ENCODE peak calls at places on chromosomes 16 and 17, in four cellular contexts. C is K562, E is HepG2, U is HCT116. M is an unnamed sample.

GRCh38 chr16:89364603-89365002 is 125.8 kb downstream of the ANKRD11 start:
- DNase-seq in C (peak), E (no peak), U (no peak), M (no peak)

GRCh38 chr17:82033359-82034085 is 2.0 kb downstream of the RAC3 start:
- DNase-seq in C (no peak), E (no peak), U (no peak), M (no peak)

GRCh38 chr16:57462209-57462977 is at the start of gene POLR2C:
- DNase-seq in C (peak), E (peak), U (peak), M (peak)

GRCh38 chr17:21049457-21049856 is 6.6 kb upstream of the USP22 start:
- DNase-seq in C (no peak), E (no peak), U (no peak), M (no peak)

GRCh38 chr17:55577011-55577586 is 65.8 kb upstream of the SMIM36 start:
- DNase-seq in C (peak), E (no peak), U (no peak), M (no peak)

GRCh38 chr17:751269-752001 is 629 bp downstream of the GEMIN4 start:
- DNase-seq in C (peak), E (no peak), U (no peak), M (no peak)

GRCh38 chr17:15738066-15738465 is 6.0 kb downstream of the TBC1D26 start:
- DNase-seq in C (no peak), E (no peak), U (no peak), M (no peak)

GRCh38 chr16:27839419-27839818 is 224.1 kb downstream of the GSG1L start:
- DNase-seq in C (peak), E (no peak), U (no peak), M (no peak)

GRCh38 chr17:40617678-40618240 is 29.9 kb downstream of the SMARCE1 start:
- DNase-seq in C (no peak), E (peak), U (no peak), M (no peak)

GRCh38 chr16:55406651-55407050 is 72.3 kb upstream of the MMP2 start:
- DNase-seq in C (no peak), E (no peak), U (no peak), M (no peak)

GRCh38 chr16:53817117-53817516 is 113.2 kb downstream of the FTO start:
- DNase-seq in C (no peak), E (no peak), U (peak), M (peak)

GRCh38 chr16:88468289-88469129 is 15.4 kb downstream of the ZFPM1 start:
- DNase-seq in C (peak), E (peak), U (peak), M (no peak)

GRCh38 chr17:11548398-11548797 is 49.9 kb upstream of the DNAH9 start:
- DNase-seq in C (no peak), E (no peak), U (no peak), M (no peak)

GRCh38 chr17:7684856-7685532 is 2.3 kb downstream of the TP53 start:
- DNase-seq in C (no peak), E (no peak), U (no peak), M (no peak)

GRCh38 chr16:58462089-58462488 is 37.9 kb upstream of the NDRG4 start:
- DNase-seq in C (no peak), E (no peak), U (no peak), M (no peak)

GRCh38 chr16:23244122-23244521 is 58.0 kb upstream of the SCNN1B start:
- DNase-seq in C (peak), E (no peak), U (no peak), M (no peak)

GRCh38 chr16:12381662-12382061 is 405.1 kb downstream of the SNX29 start:
- DNase-seq in C (no peak), E (no peak), U (no peak), M (no peak)

GRCh38 chr16:4142268-4142667 is 26.0 kb upstream of the ADCY9 start:
- DNase-seq in C (no peak), E (no peak), U (no peak), M (no peak)

GRCh38 chr16:87063543-87063942 is 253.6 kb downstream of the C16orf95 start:
- DNase-seq in C (no peak), E (no peak), U (no peak), M (no peak)

GRCh38 chr16:4316103-4316731 is 350 bp downstream of the GLIS2 start:
- DNase-seq in C (peak), E (no peak), U (no peak), M (no peak)

GRCh38 chr17:73163043-73163442 is 1.8 kb upstream of the SSTR2 start:
- DNase-seq in C (no peak), E (no peak), U (no peak), M (no peak)

GRCh38 chr17:79711715-79712305 is 18.9 kb upstream of the ENPP7 start:
- DNase-seq in C (peak), E (no peak), U (no peak), M (no peak)

GRCh38 chr17:62780273-62780672 is 27.8 kb downstream of the MARCHF10 start:
- DNase-seq in C (no peak), E (no peak), U (no peak), M (no peak)

GRCh38 chr16:29680180-29680598 is 1.2 kb downstream of the QPRT start:
- DNase-seq in C (no peak), E (peak), U (no peak), M (no peak)

GRCh38 chr16:29674188-29674587 is 4.8 kb upstream of the QPRT start:
- DNase-seq in C (peak), E (no peak), U (no peak), M (no peak)

GRCh38 chr16:29675811-29676643 is 3.0 kb upstream of the QPRT start:
- DNase-seq in C (peak), E (peak), U (peak), M (peak)

GRCh38 chr16:29676989-29677388 is 2.0 kb upstream of the QPRT start:
- DNase-seq in C (no peak), E (no peak), U (no peak), M (no peak)

GRCh38 chr16:29678691-29679267 is at the start of gene QPRT:
- DNase-seq in C (peak), E (peak), U (no peak), M (no peak)
- TF ChIP-seq TCF7L2 in C (no peak), E (no peak), U (no peak), M (no peak)

DNA sequence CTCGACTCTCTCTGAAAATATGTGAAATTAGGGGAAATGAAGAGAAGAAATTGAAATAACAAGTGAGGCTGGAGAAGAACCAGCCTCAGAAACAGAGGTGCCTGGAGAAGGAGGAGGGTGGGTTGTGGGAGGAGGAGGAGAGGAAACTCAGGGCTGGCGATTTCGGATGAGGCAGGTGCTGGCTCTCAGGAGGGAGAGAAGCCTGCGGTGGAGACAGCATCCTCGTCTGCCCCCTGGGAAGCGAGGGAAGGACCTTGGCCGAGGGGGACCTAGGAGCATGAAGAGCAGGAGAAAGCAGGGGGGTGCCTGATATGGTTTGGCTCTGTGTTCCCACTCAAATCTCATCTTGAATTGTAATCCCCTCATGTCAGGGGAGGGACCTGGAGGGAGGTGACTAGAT is 264.7 kb upstream of the TNRC6C start:
- DNase-seq in C (no peak), E (no peak), U (no peak), M (no peak)
- TF ChIP-seq TCF7L2 in C (no peak), E (no peak), U (no peak), M (no peak)

DNA sequence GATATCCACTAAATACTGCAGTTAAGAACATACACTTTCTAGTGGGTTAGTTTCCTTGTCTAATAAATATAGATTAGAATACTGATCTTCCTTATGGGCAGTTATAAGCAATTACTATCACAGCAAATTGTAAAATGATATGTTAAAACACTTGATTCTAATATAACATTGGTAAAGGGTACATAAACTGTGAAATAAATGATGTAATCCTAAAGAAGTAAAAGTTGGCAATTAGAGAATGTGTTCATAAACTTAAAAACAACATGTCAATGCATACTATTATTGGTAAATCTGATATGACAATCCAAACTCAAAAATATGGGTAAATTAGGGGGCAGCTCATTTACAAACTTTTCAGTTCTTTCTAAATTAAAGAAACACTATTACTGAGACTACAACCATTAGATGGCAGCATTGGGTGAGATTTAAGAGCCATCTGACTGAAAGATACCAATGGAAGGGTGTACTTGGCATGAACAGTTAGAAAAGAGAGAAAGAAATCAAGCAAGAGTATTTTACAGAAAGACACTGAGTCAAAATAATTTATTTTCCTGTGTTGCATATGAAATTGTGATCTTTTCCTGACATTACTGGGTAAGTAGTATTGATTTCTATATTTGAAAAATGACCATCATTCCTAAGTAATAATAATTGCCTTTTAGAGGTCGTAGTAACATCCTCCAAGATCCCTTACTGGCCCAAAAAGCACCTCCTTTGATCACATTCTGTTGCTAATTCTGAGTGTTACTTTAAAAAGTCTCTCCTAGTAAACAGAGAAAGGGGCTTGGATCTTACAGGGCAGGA is 119.6 kb downstream of the SPAG9 start:
- DNase-seq in C (peak), E (peak), U (peak), M (peak)
- TF ChIP-seq TCF7L2 in C (no peak), E (no peak), U (no peak), M (no peak)

DNA sequence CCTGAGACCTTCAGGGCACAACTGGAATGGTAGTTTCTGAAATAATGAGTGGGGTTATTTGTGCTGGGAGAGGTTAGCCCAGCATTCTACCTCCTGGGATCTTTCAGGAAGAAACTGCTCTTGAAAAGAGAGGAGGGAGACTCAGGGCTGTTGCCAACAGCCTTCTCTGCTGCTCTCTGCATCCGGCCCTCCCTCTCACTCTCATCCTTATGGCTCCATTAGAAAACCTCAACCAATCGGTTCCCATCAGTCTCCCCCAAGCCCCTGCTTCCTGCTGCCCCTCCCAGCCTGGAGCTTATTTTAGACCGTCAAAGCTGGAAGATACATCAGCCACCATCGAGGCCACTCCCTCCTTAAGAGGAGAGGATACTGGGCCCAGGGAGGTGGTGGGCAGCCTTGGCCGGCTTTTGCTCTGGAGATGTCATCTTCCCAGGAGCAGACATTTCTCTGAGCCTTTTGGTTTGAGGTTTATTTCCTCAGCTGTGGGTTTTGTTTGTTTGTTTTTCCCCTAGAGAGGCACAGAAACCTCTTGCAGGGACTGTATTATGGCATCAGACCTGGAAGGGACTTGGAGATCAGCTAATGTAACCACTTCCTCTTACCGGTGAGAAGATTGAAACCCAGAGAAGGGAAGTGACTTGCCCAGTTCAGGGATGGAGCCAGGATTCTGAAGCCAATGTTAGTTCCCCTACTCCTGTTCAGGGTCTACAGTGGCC is 2.7 kb downstream of the MPRIP start:
- DNase-seq in C (peak), E (no peak), U (no peak), M (no peak)
- TF ChIP-seq TCF7L2 in C (no peak), E (no peak), U (no peak), M (no peak)

GRCh38 chr17:14351493-14351892 is 50.6 kb downstream of the HS3ST3B1 start:
- DNase-seq in C (no peak), E (no peak), U (no peak), M (no peak)

GRCh38 chr17:14356043-14356637 is 55.3 kb downstream of the HS3ST3B1 start:
- DNase-seq in C (no peak), E (no peak), U (no peak), M (no peak)

GRCh38 chr17:14352139-14352538 is 51.3 kb downstream of the HS3ST3B1 start:
- DNase-seq in C (no peak), E (no peak), U (no peak), M (no peak)

GRCh38 chr17:14355556-14355955 is 54.7 kb downstream of the HS3ST3B1 start:
- DNase-seq in C (no peak), E (no peak), U (no peak), M (no peak)

GRCh38 chr17:14354807-14355206 is 53.9 kb downstream of the HS3ST3B1 start:
- DNase-seq in C (no peak), E (no peak), U (no peak), M (no peak)
- TF ChIP-seq TCF7L2 in C (no peak), E (no peak), U (no peak), M (no peak)

GRCh38 chr16:78277374-78277773 is 177.9 kb downstream of the WWOX start:
- DNase-seq in C (no peak), E (no peak), U (no peak), M (no peak)
- TF ChIP-seq TCF7L2 in C (no peak), E (no peak), U (no peak), M (no peak)